ENCODE peak calls at places on chromosome 16, in ten cellular contexts. One of them, this sample, is unnamed.

GRCh38 chr16:11105038-11105903 is 150.7 kb downstream of the SOCS1 start:
- DNase-seq in dermis microvascular lymphatic vessel endothelial cell: no peak
- DNase-seq in PC-9: no peak
- DNase-seq in T-helper 1 cell: no peak
- DNase-seq in Calu3: no peak
- DNase-seq in WTC11: no peak
- DNase-seq in stimulated activated naive B cell treated with anti-CD40 and anti-IgM and Interleukin-4, amounts not matched to agents 10 μg/mL and 1 μg/mL and 100 μg/mL, for 72 hours: peak
- DNase-seq in activated effector memory CD4-positive, alpha-beta T cell treated with Interleukin-2 at 50 U/mL for 16 hours: peak
- DNase-seq in hepatic stellate cell: peak
- DNase-seq in activated T-cell treated with anti-CD3 and anti-CD28 coated beads for 48 hours: no peak
- DNase-seq in this sample: peak

GRCh38 chr16:596736-597060 is 6.8 kb downstream of the RAB40C start:
- DNase-seq in WTC11: no peak
- DNase-seq in hepatic stellate cell: no peak
- DNase-seq in PC-9: no peak
- DNase-seq in activated T-cell treated with anti-CD3 and anti-CD28 coated beads for 48 hours: no peak
- DNase-seq in activated effector memory CD4-positive, alpha-beta T cell treated with Interleukin-2 at 50 U/mL for 16 hours: no peak
- DNase-seq in Calu3: no peak
- DNase-seq in T-helper 1 cell: no peak
- DNase-seq in dermis microvascular lymphatic vessel endothelial cell: no peak
- DNase-seq in stimulated activated naive B cell treated with anti-CD40 and anti-IgM and Interleukin-4, amounts not matched to agents 10 μg/mL and 1 μg/mL and 100 μg/mL, for 72 hours: no peak
- DNase-seq in this sample: no peak

GRCh38 chr16:4314532-4315184 is 1.2 kb upstream of the GLIS2 start:
- DNase-seq in activated T-cell treated with anti-CD3 and anti-CD28 coated beads for 48 hours: no peak
- DNase-seq in stimulated activated naive B cell treated with anti-CD40 and anti-IgM and Interleukin-4, amounts not matched to agents 10 μg/mL and 1 μg/mL and 100 μg/mL, for 72 hours: no peak
- DNase-seq in dermis microvascular lymphatic vessel endothelial cell: no peak
- DNase-seq in T-helper 1 cell: no peak
- DNase-seq in hepatic stellate cell: no peak
- DNase-seq in Calu3: peak
- DNase-seq in WTC11: no peak
- DNase-seq in activated effector memory CD4-positive, alpha-beta T cell treated with Interleukin-2 at 50 U/mL for 16 hours: no peak
- DNase-seq in PC-9: no peak
- DNase-seq in this sample: no peak

GRCh38 chr16:1591306-1591705 is 20.6 kb downstream of the IFT140 start:
- DNase-seq in T-helper 1 cell: no peak
- DNase-seq in dermis microvascular lymphatic vessel endothelial cell: no peak
- DNase-seq in WTC11: no peak
- DNase-seq in Calu3: no peak
- DNase-seq in activated effector memory CD4-positive, alpha-beta T cell treated with Interleukin-2 at 50 U/mL for 16 hours: no peak
- DNase-seq in stimulated activated naive B cell treated with anti-CD40 and anti-IgM and Interleukin-4, amounts not matched to agents 10 μg/mL and 1 μg/mL and 100 μg/mL, for 72 hours: no peak
- DNase-seq in PC-9: no peak
- DNase-seq in hepatic stellate cell: no peak
- DNase-seq in activated T-cell treated with anti-CD3 and anti-CD28 coated beads for 48 hours: no peak
- DNase-seq in this sample: no peak

GRCh38 chr16:19874816-19875546 is 9.7 kb downstream of the GPRC5B start:
- DNase-seq in dermis microvascular lymphatic vessel endothelial cell: no peak
- DNase-seq in Calu3: no peak
- DNase-seq in WTC11: no peak
- DNase-seq in hepatic stellate cell: no peak
- DNase-seq in stimulated activated naive B cell treated with anti-CD40 and anti-IgM and Interleukin-4, amounts not matched to agents 10 μg/mL and 1 μg/mL and 100 μg/mL, for 72 hours: no peak
- DNase-seq in activated T-cell treated with anti-CD3 and anti-CD28 coated beads for 48 hours: no peak
- DNase-seq in T-helper 1 cell: no peak
- DNase-seq in activated effector memory CD4-positive, alpha-beta T cell treated with Interleukin-2 at 50 U/mL for 16 hours: no peak
- DNase-seq in PC-9: no peak
- DNase-seq in this sample: no peak

GRCh38 chr16:63315229-63315628 is 1279.0 kb upstream of the CDH8 start:
- DNase-seq in T-helper 1 cell: no peak
- DNase-seq in stimulated activated naive B cell treated with anti-CD40 and anti-IgM and Interleukin-4, amounts not matched to agents 10 μg/mL and 1 μg/mL and 100 μg/mL, for 72 hours: no peak
- DNase-seq in dermis microvascular lymphatic vessel endothelial cell: no peak
- DNase-seq in PC-9: no peak
- DNase-seq in activated effector memory CD4-positive, alpha-beta T cell treated with Interleukin-2 at 50 U/mL for 16 hours: no peak
- DNase-seq in Calu3: no peak
- DNase-seq in hepatic stellate cell: no peak
- DNase-seq in activated T-cell treated with anti-CD3 and anti-CD28 coated beads for 48 hours: no peak
- DNase-seq in WTC11: no peak
- DNase-seq in this sample: no peak

GRCh38 chr16:14278749-14279148 is 207.6 kb downstream of the MRTFB start:
- DNase-seq in stimulated activated naive B cell treated with anti-CD40 and anti-IgM and Interleukin-4, amounts not matched to agents 10 μg/mL and 1 μg/mL and 100 μg/mL, for 72 hours: no peak
- DNase-seq in dermis microvascular lymphatic vessel endothelial cell: no peak
- DNase-seq in T-helper 1 cell: no peak
- DNase-seq in Calu3: no peak
- DNase-seq in activated effector memory CD4-positive, alpha-beta T cell treated with Interleukin-2 at 50 U/mL for 16 hours: no peak
- DNase-seq in activated T-cell treated with anti-CD3 and anti-CD28 coated beads for 48 hours: no peak
- DNase-seq in WTC11: no peak
- DNase-seq in PC-9: no peak
- DNase-seq in hepatic stellate cell: no peak
- DNase-seq in this sample: no peak

GRCh38 chr16:22375117-22375962 is 921 bp upstream of the CDR2 start:
- DNase-seq in PC-9: no peak
- DNase-seq in Calu3: no peak
- DNase-seq in activated effector memory CD4-positive, alpha-beta T cell treated with Interleukin-2 at 50 U/mL for 16 hours: no peak
- DNase-seq in T-helper 1 cell: no peak
- DNase-seq in dermis microvascular lymphatic vessel endothelial cell: no peak
- DNase-seq in activated T-cell treated with anti-CD3 and anti-CD28 coated beads for 48 hours: no peak
- DNase-seq in stimulated activated naive B cell treated with anti-CD40 and anti-IgM and Interleukin-4, amounts not matched to agents 10 μg/mL and 1 μg/mL and 100 μg/mL, for 72 hours: no peak
- DNase-seq in hepatic stellate cell: no peak
- DNase-seq in WTC11: no peak
- DNase-seq in this sample: no peak

GRCh38 chr16:10324210-10324609 is 61.7 kb upstream of the ATF7IP2 start:
- DNase-seq in activated effector memory CD4-positive, alpha-beta T cell treated with Interleukin-2 at 50 U/mL for 16 hours: no peak
- DNase-seq in T-helper 1 cell: no peak
- DNase-seq in PC-9: no peak
- DNase-seq in Calu3: no peak
- DNase-seq in activated T-cell treated with anti-CD3 and anti-CD28 coated beads for 48 hours: no peak
- DNase-seq in stimulated activated naive B cell treated with anti-CD40 and anti-IgM and Interleukin-4, amounts not matched to agents 10 μg/mL and 1 μg/mL and 100 μg/mL, for 72 hours: no peak
- DNase-seq in WTC11: no peak
- DNase-seq in hepatic stellate cell: no peak
- DNase-seq in dermis microvascular lymphatic vessel endothelial cell: no peak
- DNase-seq in this sample: no peak

GRCh38 chr16:89484088-89484501 is 6.3 kb downstream of the ANKRD11 start:
- DNase-seq in activated T-cell treated with anti-CD3 and anti-CD28 coated beads for 48 hours: no peak
- DNase-seq in dermis microvascular lymphatic vessel endothelial cell: no peak
- DNase-seq in T-helper 1 cell: no peak
- DNase-seq in hepatic stellate cell: no peak
- DNase-seq in stimulated activated naive B cell treated with anti-CD40 and anti-IgM and Interleukin-4, amounts not matched to agents 10 μg/mL and 1 μg/mL and 100 μg/mL, for 72 hours: no peak
- DNase-seq in Calu3: no peak
- DNase-seq in PC-9: no peak
- DNase-seq in WTC11: no peak
- DNase-seq in activated effector memory CD4-positive, alpha-beta T cell treated with Interleukin-2 at 50 U/mL for 16 hours: no peak
- DNase-seq in this sample: no peak

GRCh38 chr16:70695351-70696070 is 9.7 kb upstream of the MTSS2 start:
- DNase-seq in WTC11: no peak
- DNase-seq in Calu3: peak
- DNase-seq in hepatic stellate cell: no peak
- DNase-seq in activated effector memory CD4-positive, alpha-beta T cell treated with Interleukin-2 at 50 U/mL for 16 hours: no peak
- DNase-seq in activated T-cell treated with anti-CD3 and anti-CD28 coated beads for 48 hours: no peak
- DNase-seq in PC-9: peak
- DNase-seq in T-helper 1 cell: no peak
- DNase-seq in dermis microvascular lymphatic vessel endothelial cell: peak
- DNase-seq in stimulated activated naive B cell treated with anti-CD40 and anti-IgM and Interleukin-4, amounts not matched to agents 10 μg/mL and 1 μg/mL and 100 μg/mL, for 72 hours: no peak
- DNase-seq in this sample: no peak

GRCh38 chr16:75075688-75076268 is 40.8 kb downstream of the LDHD start:
- DNase-seq in Calu3: no peak
- DNase-seq in activated T-cell treated with anti-CD3 and anti-CD28 coated beads for 48 hours: no peak
- DNase-seq in T-helper 1 cell: no peak
- DNase-seq in dermis microvascular lymphatic vessel endothelial cell: no peak
- DNase-seq in stimulated activated naive B cell treated with anti-CD40 and anti-IgM and Interleukin-4, amounts not matched to agents 10 μg/mL and 1 μg/mL and 100 μg/mL, for 72 hours: no peak
- DNase-seq in PC-9: no peak
- DNase-seq in activated effector memory CD4-positive, alpha-beta T cell treated with Interleukin-2 at 50 U/mL for 16 hours: no peak
- DNase-seq in WTC11: no peak
- DNase-seq in hepatic stellate cell: no peak
- DNase-seq in this sample: no peak

GRCh38 chr16:15041260-15042011 is 14.4 kb downstream of the NTAN1 start:
- DNase-seq in activated T-cell treated with anti-CD3 and anti-CD28 coated beads for 48 hours: no peak
- DNase-seq in stimulated activated naive B cell treated with anti-CD40 and anti-IgM and Interleukin-4, amounts not matched to agents 10 μg/mL and 1 μg/mL and 100 μg/mL, for 72 hours: no peak
- DNase-seq in WTC11: peak
- DNase-seq in activated effector memory CD4-positive, alpha-beta T cell treated with Interleukin-2 at 50 U/mL for 16 hours: no peak
- DNase-seq in dermis microvascular lymphatic vessel endothelial cell: peak
- DNase-seq in Calu3: no peak
- DNase-seq in T-helper 1 cell: no peak
- DNase-seq in PC-9: peak
- DNase-seq in hepatic stellate cell: peak
- DNase-seq in this sample: no peak

GRCh38 chr16:51941412-51941811 is 605.5 kb downstream of the TOX3 start:
- DNase-seq in Calu3: no peak
- DNase-seq in T-helper 1 cell: no peak
- DNase-seq in dermis microvascular lymphatic vessel endothelial cell: no peak
- DNase-seq in PC-9: no peak
- DNase-seq in WTC11: no peak
- DNase-seq in hepatic stellate cell: no peak
- DNase-seq in activated T-cell treated with anti-CD3 and anti-CD28 coated beads for 48 hours: no peak
- DNase-seq in activated effector memory CD4-positive, alpha-beta T cell treated with Interleukin-2 at 50 U/mL for 16 hours: no peak
- DNase-seq in stimulated activated naive B cell treated with anti-CD40 and anti-IgM and Interleukin-4, amounts not matched to agents 10 μg/mL and 1 μg/mL and 100 μg/mL, for 72 hours: no peak
- DNase-seq in this sample: no peak

GRCh38 chr16:55944377-55944802 is 69.2 kb upstream of the CES5A start:
- DNase-seq in T-helper 1 cell: peak
- DNase-seq in WTC11: peak
- DNase-seq in activated T-cell treated with anti-CD3 and anti-CD28 coated beads for 48 hours: peak
- DNase-seq in dermis microvascular lymphatic vessel endothelial cell: peak
- DNase-seq in Calu3: peak
- DNase-seq in stimulated activated naive B cell treated with anti-CD40 and anti-IgM and Interleukin-4, amounts not matched to agents 10 μg/mL and 1 μg/mL and 100 μg/mL, for 72 hours: peak
- DNase-seq in PC-9: peak
- DNase-seq in hepatic stellate cell: peak
- DNase-seq in activated effector memory CD4-positive, alpha-beta T cell treated with Interleukin-2 at 50 U/mL for 16 hours: peak
- DNase-seq in this sample: no peak

GRCh38 chr16:27505297-27506236 is 44.1 kb downstream of the GTF3C1 start:
- DNase-seq in stimulated activated naive B cell treated with anti-CD40 and anti-IgM and Interleukin-4, amounts not matched to agents 10 μg/mL and 1 μg/mL and 100 μg/mL, for 72 hours: no peak
- DNase-seq in PC-9: no peak
- DNase-seq in hepatic stellate cell: no peak
- DNase-seq in activated effector memory CD4-positive, alpha-beta T cell treated with Interleukin-2 at 50 U/mL for 16 hours: no peak
- DNase-seq in activated T-cell treated with anti-CD3 and anti-CD28 coated beads for 48 hours: no peak
- DNase-seq in WTC11: no peak
- DNase-seq in dermis microvascular lymphatic vessel endothelial cell: no peak
- DNase-seq in Calu3: no peak
- DNase-seq in T-helper 1 cell: no peak
- DNase-seq in this sample: no peak

GRCh38 chr16:31202402-31203385 is at the start of gene PYCARD:
- DNase-seq in stimulated activated naive B cell treated with anti-CD40 and anti-IgM and Interleukin-4, amounts not matched to agents 10 μg/mL and 1 μg/mL and 100 μg/mL, for 72 hours: peak
- DNase-seq in T-helper 1 cell: no peak
- DNase-seq in dermis microvascular lymphatic vessel endothelial cell: no peak
- DNase-seq in Calu3: peak
- DNase-seq in WTC11: peak
- DNase-seq in activated effector memory CD4-positive, alpha-beta T cell treated with Interleukin-2 at 50 U/mL for 16 hours: peak
- DNase-seq in hepatic stellate cell: peak
- DNase-seq in PC-9: peak
- DNase-seq in activated T-cell treated with anti-CD3 and anti-CD28 coated beads for 48 hours: no peak
- DNase-seq in this sample: no peak

GRCh38 chr16:68344252-68344651 is 33.4 kb downstream of the PRMT7 start:
- DNase-seq in stimulated activated naive B cell treated with anti-CD40 and anti-IgM and Interleukin-4, amounts not matched to agents 10 μg/mL and 1 μg/mL and 100 μg/mL, for 72 hours: no peak
- DNase-seq in WTC11: no peak
- DNase-seq in hepatic stellate cell: no peak
- DNase-seq in activated T-cell treated with anti-CD3 and anti-CD28 coated beads for 48 hours: no peak
- DNase-seq in activated effector memory CD4-positive, alpha-beta T cell treated with Interleukin-2 at 50 U/mL for 16 hours: no peak
- DNase-seq in PC-9: no peak
- DNase-seq in T-helper 1 cell: no peak
- DNase-seq in dermis microvascular lymphatic vessel endothelial cell: no peak
- DNase-seq in Calu3: no peak
- DNase-seq in this sample: no peak

GRCh38 chr16:386641-387156 is 4.9 kb upstream of the PGAP6 start:
- DNase-seq in Calu3: no peak
- DNase-seq in WTC11: no peak
- DNase-seq in T-helper 1 cell: no peak
- DNase-seq in dermis microvascular lymphatic vessel endothelial cell: no peak
- DNase-seq in activated effector memory CD4-positive, alpha-beta T cell treated with Interleukin-2 at 50 U/mL for 16 hours: no peak
- DNase-seq in hepatic stellate cell: no peak
- DNase-seq in activated T-cell treated with anti-CD3 and anti-CD28 coated beads for 48 hours: no peak
- DNase-seq in PC-9: no peak
- DNase-seq in stimulated activated naive B cell treated with anti-CD40 and anti-IgM and Interleukin-4, amounts not matched to agents 10 μg/mL and 1 μg/mL and 100 μg/mL, for 72 hours: no peak
- DNase-seq in this sample: no peak

GRCh38 chr16:78213751-78214150 is 114.3 kb downstream of the WWOX start:
- DNase-seq in activated effector memory CD4-positive, alpha-beta T cell treated with Interleukin-2 at 50 U/mL for 16 hours: no peak
- DNase-seq in activated T-cell treated with anti-CD3 and anti-CD28 coated beads for 48 hours: no peak
- DNase-seq in Calu3: no peak
- DNase-seq in T-helper 1 cell: no peak
- DNase-seq in dermis microvascular lymphatic vessel endothelial cell: no peak
- DNase-seq in PC-9: no peak
- DNase-seq in hepatic stellate cell: no peak
- DNase-seq in stimulated activated naive B cell treated with anti-CD40 and anti-IgM and Interleukin-4, amounts not matched to agents 10 μg/mL and 1 μg/mL and 100 μg/mL, for 72 hours: no peak
- DNase-seq in WTC11: no peak
- DNase-seq in this sample: no peak

GRCh38 chr16:68093816-68094613 is 8.8 kb downstream of the NFATC3 start:
- DNase-seq in T-helper 1 cell: no peak
- DNase-seq in PC-9: no peak
- DNase-seq in activated effector memory CD4-positive, alpha-beta T cell treated with Interleukin-2 at 50 U/mL for 16 hours: no peak
- DNase-seq in activated T-cell treated with anti-CD3 and anti-CD28 coated beads for 48 hours: no peak
- DNase-seq in Calu3: no peak
- DNase-seq in stimulated activated naive B cell treated with anti-CD40 and anti-IgM and Interleukin-4, amounts not matched to agents 10 μg/mL and 1 μg/mL and 100 μg/mL, for 72 hours: no peak
- DNase-seq in hepatic stellate cell: no peak
- DNase-seq in WTC11: no peak
- DNase-seq in dermis microvascular lymphatic vessel endothelial cell: no peak
- DNase-seq in this sample: no peak

GRCh38 chr16:57093845-57094564 is 1.6 kb downstream of the CPNE2 start:
- DNase-seq in activated T-cell treated with anti-CD3 and anti-CD28 coated beads for 48 hours: no peak
- DNase-seq in dermis microvascular lymphatic vessel endothelial cell: no peak
- DNase-seq in Calu3: no peak
- DNase-seq in activated effector memory CD4-positive, alpha-beta T cell treated with Interleukin-2 at 50 U/mL for 16 hours: no peak
- DNase-seq in PC-9: no peak
- DNase-seq in stimulated activated naive B cell treated with anti-CD40 and anti-IgM and Interleukin-4, amounts not matched to agents 10 μg/mL and 1 μg/mL and 100 μg/mL, for 72 hours: no peak
- DNase-seq in WTC11: no peak
- DNase-seq in hepatic stellate cell: no peak
- DNase-seq in T-helper 1 cell: no peak
- DNase-seq in this sample: no peak

GRCh38 chr16:67443299-67443698 is 12.4 kb downstream of the HSD11B2 start:
- DNase-seq in hepatic stellate cell: no peak
- DNase-seq in dermis microvascular lymphatic vessel endothelial cell: no peak
- DNase-seq in stimulated activated naive B cell treated with anti-CD40 and anti-IgM and Interleukin-4, amounts not matched to agents 10 μg/mL and 1 μg/mL and 100 μg/mL, for 72 hours: no peak
- DNase-seq in PC-9: no peak
- DNase-seq in T-helper 1 cell: no peak
- DNase-seq in activated T-cell treated with anti-CD3 and anti-CD28 coated beads for 48 hours: no peak
- DNase-seq in WTC11: no peak
- DNase-seq in Calu3: no peak
- DNase-seq in activated effector memory CD4-positive, alpha-beta T cell treated with Interleukin-2 at 50 U/mL for 16 hours: no peak
- DNase-seq in this sample: no peak

GRCh38 chr16:64700628-64701027 is 421.2 kb downstream of the CDH11 start:
- DNase-seq in PC-9: no peak
- DNase-seq in T-helper 1 cell: no peak
- DNase-seq in Calu3: no peak
- DNase-seq in dermis microvascular lymphatic vessel endothelial cell: no peak
- DNase-seq in hepatic stellate cell: no peak
- DNase-seq in activated effector memory CD4-positive, alpha-beta T cell treated with Interleukin-2 at 50 U/mL for 16 hours: no peak
- DNase-seq in stimulated activated naive B cell treated with anti-CD40 and anti-IgM and Interleukin-4, amounts not matched to agents 10 μg/mL and 1 μg/mL and 100 μg/mL, for 72 hours: no peak
- DNase-seq in activated T-cell treated with anti-CD3 and anti-CD28 coated beads for 48 hours: no peak
- DNase-seq in WTC11: no peak
- DNase-seq in this sample: no peak

GRCh38 chr16:1309888-1310831 is 724 bp downstream of the UBE2I start:
- DNase-seq in dermis microvascular lymphatic vessel endothelial cell: peak
- DNase-seq in PC-9: peak
- DNase-seq in activated T-cell treated with anti-CD3 and anti-CD28 coated beads for 48 hours: peak
- DNase-seq in stimulated activated naive B cell treated with anti-CD40 and anti-IgM and Interleukin-4, amounts not matched to agents 10 μg/mL and 1 μg/mL and 100 μg/mL, for 72 hours: no peak
- DNase-seq in T-helper 1 cell: peak
- DNase-seq in hepatic stellate cell: peak
- DNase-seq in Calu3: peak
- DNase-seq in activated effector memory CD4-positive, alpha-beta T cell treated with Interleukin-2 at 50 U/mL for 16 hours: peak
- DNase-seq in WTC11: no peak
- DNase-seq in this sample: no peak

GRCh38 chr16:21159281-21159951 is 942 bp downstream of the LDAF1 start:
- DNase-seq in WTC11: peak
- DNase-seq in activated effector memory CD4-positive, alpha-beta T cell treated with Interleukin-2 at 50 U/mL for 16 hours: no peak
- DNase-seq in activated T-cell treated with anti-CD3 and anti-CD28 coated beads for 48 hours: peak
- DNase-seq in PC-9: peak
- DNase-seq in hepatic stellate cell: no peak
- DNase-seq in dermis microvascular lymphatic vessel endothelial cell: no peak
- DNase-seq in stimulated activated naive B cell treated with anti-CD40 and anti-IgM and Interleukin-4, amounts not matched to agents 10 μg/mL and 1 μg/mL and 100 μg/mL, for 72 hours: peak
- DNase-seq in T-helper 1 cell: peak
- DNase-seq in Calu3: peak
- DNase-seq in this sample: no peak

GRCh38 chr16:75805946-75806345 is 79.7 kb upstream of the CPHXL start:
- DNase-seq in dermis microvascular lymphatic vessel endothelial cell: no peak
- DNase-seq in T-helper 1 cell: no peak
- DNase-seq in WTC11: no peak
- DNase-seq in hepatic stellate cell: no peak
- DNase-seq in Calu3: no peak
- DNase-seq in activated T-cell treated with anti-CD3 and anti-CD28 coated beads for 48 hours: no peak
- DNase-seq in activated effector memory CD4-positive, alpha-beta T cell treated with Interleukin-2 at 50 U/mL for 16 hours: no peak
- DNase-seq in PC-9: no peak
- DNase-seq in stimulated activated naive B cell treated with anti-CD40 and anti-IgM and Interleukin-4, amounts not matched to agents 10 μg/mL and 1 μg/mL and 100 μg/mL, for 72 hours: no peak
- DNase-seq in this sample: no peak

GRCh38 chr16:84344781-84345180 is 23.6 kb upstream of the ATP2C2 start:
- DNase-seq in stimulated activated naive B cell treated with anti-CD40 and anti-IgM and Interleukin-4, amounts not matched to agents 10 μg/mL and 1 μg/mL and 100 μg/mL, for 72 hours: no peak
- DNase-seq in T-helper 1 cell: no peak
- DNase-seq in WTC11: no peak
- DNase-seq in dermis microvascular lymphatic vessel endothelial cell: no peak
- DNase-seq in PC-9: no peak
- DNase-seq in activated T-cell treated with anti-CD3 and anti-CD28 coated beads for 48 hours: no peak
- DNase-seq in activated effector memory CD4-positive, alpha-beta T cell treated with Interleukin-2 at 50 U/mL for 16 hours: no peak
- DNase-seq in hepatic stellate cell: no peak
- DNase-seq in Calu3: no peak
- DNase-seq in this sample: no peak